ENCODE peak calls at places on chromosomes 6 and 20, in seven cellular contexts. P, I, R, B, T, G and L are unnamed samples.

GRCh38 chr20:45945678-45946148 is 11.2 kb downstream of the PCIF1 start:
- DNase-seq in I (no peak), B (no peak), P (no peak), G (no peak), T (no peak), R (peak), L (no peak)

GRCh38 chr6:29424168-29424567 is 9.4 kb downstream of the OR12D1 start:
- DNase-seq in T (no peak), R (no peak), I (no peak), G (no peak), B (no peak), P (no peak), L (no peak)

GRCh38 chr6:157568702-157569101 is 187.7 kb downstream of the ZDHHC14 start:
- DNase-seq in B (no peak), P (no peak), G (no peak), R (no peak), T (no peak), I (no peak), L (no peak)

GRCh38 chr20:33689973-33690372 is 3.8 kb upstream of the E2F1 start:
- DNase-seq in T (no peak), P (no peak), R (peak), G (no peak), I (no peak), B (no peak), L (no peak)

GRCh38 chr6:142013875-142014495 is 118.7 kb upstream of the GJE1 start:
- DNase-seq in T (peak), B (no peak), G (no peak), R (peak), I (no peak), P (peak), L (no peak)

GRCh38 chr20:56202493-56203077 is 45.9 kb upstream of the MC3R start:
- DNase-seq in B (no peak), G (peak), P (no peak), I (peak), R (peak), T (no peak), L (peak)

GRCh38 chr20:20130399-20130798 is 78.1 kb downstream of the CFAP61 start:
- DNase-seq in I (peak), P (peak), B (no peak), G (peak), R (peak), T (no peak), L (peak)

GRCh38 chr6:30722280-30723112 is 2.3 kb downstream of the TUBB start:
- DNase-seq in P (peak), T (no peak), B (no peak), I (peak), R (peak), G (peak), L (peak)

GRCh38 chr6:168215121-168215808 is 104.3 kb downstream of the DACT2 start:
- DNase-seq in P (no peak), T (no peak), R (no peak), G (no peak), I (no peak), B (no peak), L (no peak)

GRCh38 chr6:34671801-34672656 is 24.5 kb downstream of the ILRUN start:
- DNase-seq in P (no peak), R (peak), T (no peak), B (peak), G (peak), I (peak), L (no peak)